ENCODE peak calls at places on chromosome 1, in seven cellular contexts. K is erythroblast, F is small intestine, A is H7, H is ELF-1, D is LHCN-M2, C is upper lobe of right lung. X is an unnamed sample.

GRCh38 chr1:12196641-12197482 is 30.1 kb downstream of the TNFRSF1B start:
- DNase-seq in K (no peak), F (no peak), A (peak), H (peak), D (no peak), C (peak), X (no peak)

GRCh38 chr1:116855220-116855619 is 54.5 kb upstream of the PTGFRN start:
- DNase-seq in K (no peak), F (peak), A (no peak), H (peak), D (no peak), C (no peak), X (peak)

GRCh38 chr1:27026621-27027574 is 14.2 kb upstream of the TENT5B start:
- DNase-seq in K (no peak), F (no peak), A (peak), H (peak), D (peak), C (peak), X (peak)

GRCh38 chr1:9753121-9753531 is 70.6 kb downstream of the CLSTN1 start:
- DNase-seq in K (no peak), F (no peak), A (no peak), H (no peak), D (peak), C (no peak), X (no peak)

GRCh38 chr1:164753521-164754077 is 194.6 kb downstream of the PBX1 start:
- DNase-seq in K (no peak), F (no peak), A (no peak), H (no peak), D (no peak), C (no peak), X (no peak)

GRCh38 chr1:221947731-221948130 is 205.8 kb upstream of the DUSP10 start:
- DNase-seq in K (no peak), F (no peak), A (no peak), H (no peak), D (no peak), C (no peak), X (no peak)

GRCh38 chr1:43225168-43225567 is 44.6 kb upstream of the TMEM125 start:
- DNase-seq in K (peak), F (no peak), A (no peak), H (no peak), D (peak), C (no peak), X (no peak)

GRCh38 chr1:60130703-60131102 is 57.1 kb upstream of the C1orf87 start:
- DNase-seq in K (no peak), F (no peak), A (no peak), H (no peak), D (peak), C (no peak), X (no peak)

GRCh38 chr1:79259390-79260336 is 253.1 kb upstream of the ADGRL4 start:
- DNase-seq in K (no peak), F (no peak), A (peak), H (no peak), D (peak), C (no peak), X (no peak)

GRCh38 chr1:172135923-172136610 is 284.4 kb upstream of the C1orf105 start:
- DNase-seq in K (no peak), F (no peak), A (no peak), H (no peak), D (peak), C (no peak), X (no peak)

GRCh38 chr1:114094675-114095074 is 59.0 kb downstream of the SYT6 start:
- DNase-seq in K (no peak), F (no peak), A (no peak), H (no peak), D (no peak), C (no peak), X (no peak)

GRCh38 chr1:4830756-4831155 is 176.3 kb downstream of the AJAP1 start:
- DNase-seq in K (no peak), F (no peak), A (no peak), H (no peak), D (no peak), C (no peak), X (no peak)

GRCh38 chr1:46767649-46768282 is 31.1 kb upstream of the CYP4B1 start:
- DNase-seq in K (no peak), F (no peak), A (no peak), H (peak), D (no peak), C (peak), X (no peak)

GRCh38 chr1:205270271-205270670 is 42.5 kb downstream of the TMCC2 start:
- DNase-seq in K (no peak), F (no peak), A (no peak), H (no peak), D (no peak), C (no peak), X (no peak)

GRCh38 chr1:24286246-24287010 is 32.7 kb upstream of the GRHL3 start:
- DNase-seq in K (no peak), F (no peak), A (peak), H (peak), D (no peak), C (no peak), X (no peak)

X was measured in kidney.